ENCODE peak calls at places on chromosomes 2 and 18, in five cellular contexts. L is GDM1; P is activated CD8-positive, alpha-beta memory T cell treated with anti-CD3 and anti-CD28 coated beads for 1 hour; G is choroid plexus epithelial cell; Y is dermis blood vessel endothelial cell. S is an unnamed sample.

GRCh38 chr2:118013221-118013723 is 598 bp downstream of the CCDC93 start:
- DNase-seq in L (no peak), P (no peak), G (peak; percentile 36), Y (peak; percentile 36), S (no peak)

GRCh38 chr18:56270851-56271250 is 367.5 kb downstream of the TXNL1 start:
- DNase-seq in L (no peak), P (no peak), G (no peak), Y (no peak), S (no peak)

GRCh38 chr2:174666786-174667369 is 69.3 kb upstream of the WIPF1 start:
- DNase-seq in L (no peak), P (no peak), G (no peak), Y (no peak), S (no peak)

GRCh38 chr2:11540148-11540995 is 6.5 kb downstream of the GREB1 start:
- DNase-seq in L (no peak), P (no peak), G (no peak), Y (no peak), S (no peak)

GRCh38 chr18:213505-213904 is 54.3 kb downstream of the THOC1 start:
- DNase-seq in L (no peak), P (no peak), G (no peak), Y (no peak), S (no peak)

GRCh38 chr2:170425291-170425751 is 247.4 kb downstream of the MYO3B start:
- DNase-seq in L (no peak), P (no peak), G (peak; percentile 60), Y (no peak), S (no peak)

GRCh38 chr2:163182764-163183354 is 344.3 kb upstream of the KCNH7 start:
- DNase-seq in L (no peak), P (no peak), G (peak; percentile 58), Y (peak; percentile 53), S (no peak)

GRCh38 chr2:151237422-151238012 is 24.1 kb downstream of the RBM43 start:
- DNase-seq in L (no peak), P (no peak), G (peak; percentile 13), Y (peak; percentile 4), S (no peak)

GRCh38 chr2:108367776-108368175 is 10.0 kb upstream of the SULT1C4 start:
- DNase-seq in L (no peak), P (no peak), G (no peak), Y (peak; percentile 80), S (no peak)